ENCODE peak calls at places on chromosomes 5 and 9, in four cellular contexts. S is HEK293T, R is K562, Q is HepG2. H is an unnamed sample.

GRCh38 chr5:153530357-153531143 is 40.1 kb downstream of the GRIA1 start:
- DNase-seq in R (no peak), S (no peak), Q (no peak), H (no peak)

GRCh38 chr5:157198277-157199058 is 17.8 kb downstream of the ITK start:
- DNase-seq in R (no peak), Q (no peak), S (no peak), H (no peak)

GRCh38 chr9:35136866-35137265 is 21.2 kb upstream of the ATOSB start:
- DNase-seq in R (no peak), S (no peak), Q (no peak), H (no peak)

GRCh38 chr9:16516887-16517286 is 353.6 kb downstream of the BNC2 start:
- DNase-seq in R (no peak), Q (no peak), S (no peak), H (no peak)

GRCh38 chr5:169460123-169460522 is 123.5 kb upstream of the SPDL1 start:
- DNase-seq in S (no peak), R (no peak), Q (no peak), H (no peak)

GRCh38 chr9:137982132-137982666 is 104.6 kb downstream of the CACNA1B start:
- DNase-seq in S (no peak), R (no peak), Q (no peak), H (no peak)

GRCh38 chr5:14560091-14560595 is 21.4 kb upstream of the OTULINL start:
- DNase-seq in S (no peak), Q (no peak), R (no peak), H (no peak)

GRCh38 chr5:139863855-139864558 is 68.4 kb downstream of the PSD2 start:
- DNase-seq in S (peak), Q (peak), R (peak), H (peak)

GRCh38 chr5:137735531-137736284 is at the start of gene KLHL3:
- DNase-seq in Q (peak), S (peak), R (no peak), H (peak)

GRCh38 chr9:26148128-26148527 is 469.9 kb upstream of the TUSC1 start:
- DNase-seq in R (no peak), Q (no peak), S (no peak), H (no peak)

GRCh38 chr5:155471027-155471426 is 457.5 kb downstream of the KIF4B start:
- DNase-seq in R (no peak), Q (no peak), S (no peak), H (no peak)

GRCh38 chr9:134167530-134167931 is 3.2 kb upstream of the RNU6ATAC start:
- DNase-seq in S (no peak), Q (no peak), R (no peak), H (no peak)

GRCh38 chr5:74232281-74232680 is 408.2 kb downstream of the ENC1 start:
- DNase-seq in Q (no peak), S (no peak), R (no peak), H (no peak)

GRCh38 chr9:118482311-118482710 is 778.1 kb downstream of the TLR4 start:
- DNase-seq in S (no peak), R (no peak), Q (no peak), H (no peak)

GRCh38 chr5:141084487-141084989 is 9.9 kb upstream of the PCDHB2 start:
- DNase-seq in Q (peak), R (peak), S (peak), H (peak)

GRCh38 chr5:74094096-74094778 is 468.2 kb downstream of the ARHGEF28 start:
- DNase-seq in R (no peak), S (no peak), Q (no peak), H (no peak)

GRCh38 chr5:153551537-153552079 is 61.1 kb downstream of the GRIA1 start:
- DNase-seq in Q (no peak), S (no peak), R (no peak), H (no peak)

GRCh38 chr5:123157797-123158528 is 68.9 kb downstream of the PRDM6 start:
- DNase-seq in S (peak), R (no peak), Q (no peak), H (no peak)

GRCh38 chr5:72604111-72604792 is 97.0 kb upstream of the ZNF366 start:
- DNase-seq in R (no peak), Q (no peak), S (no peak), H (no peak)

GRCh38 chr9:131809941-131810344 is 70.1 kb upstream of the RAPGEF1 start:
- DNase-seq in R (no peak), Q (no peak), S (no peak), H (no peak)

GRCh38 chr9:34049630-34050384 is 1.1 kb upstream of the UBAP2 start:
- DNase-seq in S (no peak), R (no peak), Q (no peak), H (peak)

GRCh38 chr5:142689081-142689480 is 3.2 kb upstream of the FGF1 start:
- DNase-seq in Q (no peak), S (no peak), R (no peak), H (no peak)

GRCh38 chr9:109161471-109161870 is 5.6 kb downstream of the FRRS1L start:
- DNase-seq in Q (no peak), S (no peak), R (no peak), H (no peak)

GRCh38 chr9:22203371-22204138 is 194.4 kb upstream of the CDKN2B start:
- DNase-seq in Q (no peak), R (no peak), S (no peak), H (no peak)

GRCh38 chr5:31948006-31948405 is 226.1 kb downstream of the GOLPH3 start:
- DNase-seq in S (no peak), Q (no peak), R (no peak), H (no peak)

GRCh38 chr9:133976888-133977287 is 15.2 kb downstream of the VAV2 start:
- DNase-seq in Q (no peak), S (no peak), R (no peak), H (peak)

GRCh38 chr5:3350781-3351180 is 244.9 kb upstream of the IRX1 start:
- DNase-seq in Q (no peak), R (no peak), S (no peak), H (no peak)

GRCh38 chr9:124353166-124353768 is 62.0 kb downstream of the PSMB7 start:
- DNase-seq in S (no peak), Q (no peak), R (no peak), H (no peak)

GRCh38 chr5:115507682-115508081 is 36.9 kb downstream of the FEM1C start:
- DNase-seq in S (no peak), Q (no peak), R (no peak), H (no peak)

GRCh38 chr5:2012885-2013284 is 130.2 kb upstream of the IRX4 start:
- DNase-seq in Q (no peak), R (no peak), S (no peak), H (no peak)

GRCh38 chr5:2011481-2012411 is 129.0 kb upstream of the IRX4 start:
- DNase-seq in Q (no peak), S (no peak), R (no peak), H (no peak)

GRCh38 chr5:2008851-2009629 is 126.3 kb upstream of the IRX4 start:
- DNase-seq in S (no peak), Q (no peak), R (no peak), H (no peak)

GRCh38 chr5:2009986-2010914 is 127.5 kb upstream of the IRX4 start:
- DNase-seq in R (no peak), S (no peak), Q (no peak), H (no peak)

DNA sequence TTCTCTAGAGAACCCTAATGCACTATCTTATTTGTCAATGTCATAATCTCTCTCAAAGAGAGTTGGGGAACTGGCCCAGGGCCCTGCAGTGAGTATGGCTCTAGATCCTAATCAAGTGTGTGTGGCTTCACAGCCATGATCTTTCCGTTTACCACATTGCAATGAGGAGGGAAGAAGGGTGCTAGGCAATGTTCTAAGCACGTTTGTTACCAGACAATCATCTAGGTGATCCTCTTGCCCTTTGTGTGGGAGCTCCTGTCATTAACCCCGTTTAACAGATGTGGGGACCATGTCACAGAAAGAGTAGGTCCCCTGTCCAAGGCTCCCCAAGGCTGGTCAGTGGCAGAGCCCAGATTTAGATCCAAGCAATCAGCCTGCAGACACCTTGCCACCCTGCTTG is 128.2 kb upstream of the IRX4 start:
- DNase-seq in Q (no peak), R (no peak), S (no peak), H (no peak)
- TF ChIP-seq ELF4 in Q (no peak), R (no peak), S (no peak), H (no peak)

GRCh38 chr9:105483618-105484017 is 35.8 kb downstream of the FSD1L start:
- DNase-seq in Q (no peak), R (no peak), S (no peak), H (no peak)
- TF ChIP-seq ELF4 in Q (no peak), R (no peak), S (no peak), H (no peak)

GRCh38 chr5:151056367-151057306 is 24.2 kb downstream of the TNIP1 start:
- DNase-seq in R (no peak), S (no peak), Q (no peak), H (no peak)
- TF ChIP-seq ELF4 in R (no peak), S (no peak), Q (no peak), H (no peak)

GRCh38 chr5:147860641-147861025 is 17.9 kb upstream of the SCGB3A2 start:
- DNase-seq in Q (no peak), S (no peak), R (no peak), H (no peak)
- TF ChIP-seq ELF4 in Q (no peak), S (no peak), R (no peak), H (no peak)

GRCh38 chr9:14342746-14343145 is 28.8 kb upstream of the NFIB start:
- DNase-seq in S (no peak), R (no peak), Q (no peak), H (no peak)

GRCh38 chr9:14344846-14345585 is 31.1 kb upstream of the NFIB start:
- DNase-seq in Q (no peak), R (no peak), S (no peak), H (no peak)

GRCh38 chr9:14345586-14346237 is 31.8 kb upstream of the NFIB start:
- DNase-seq in Q (no peak), R (no peak), S (no peak), H (no peak)

GRCh38 chr9:14343236-14343947 is 29.5 kb upstream of the NFIB start:
- DNase-seq in Q (no peak), R (no peak), S (no peak), H (no peak)

DNA sequence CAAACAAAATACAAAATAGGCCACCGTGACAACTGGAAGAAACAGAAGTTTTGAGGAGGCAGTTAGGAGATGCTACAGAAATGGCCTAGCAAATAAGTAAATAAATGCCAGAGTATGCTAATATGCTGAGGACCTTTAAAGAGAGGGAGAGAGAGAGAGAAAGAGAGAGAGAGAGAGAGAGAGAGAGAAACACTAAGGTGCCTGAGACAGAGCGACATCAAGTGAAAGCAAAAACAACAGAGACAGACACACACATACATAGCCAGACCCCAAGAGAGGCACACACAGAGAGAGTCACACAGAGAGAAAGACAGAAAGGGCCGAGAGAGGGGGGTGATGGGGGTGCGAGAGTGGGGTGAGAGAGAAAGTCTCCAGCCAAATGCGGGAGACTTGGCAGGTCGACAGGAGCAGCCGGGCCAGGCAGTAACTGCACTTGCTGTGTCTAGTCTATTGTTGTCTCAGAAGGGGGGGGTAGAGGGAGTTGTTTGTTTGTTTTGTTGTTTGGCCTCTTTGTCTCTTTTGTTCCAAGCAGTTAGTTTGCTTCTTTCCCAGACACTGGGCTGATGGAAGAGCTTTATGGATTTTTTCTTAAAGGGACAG is 30.1 kb upstream of the NFIB start:
- DNase-seq in Q (no peak), R (no peak), S (no peak), H (no peak)
- TF ChIP-seq ELF4 in Q (no peak), R (no peak), S (no peak), H (no peak)

DNA sequence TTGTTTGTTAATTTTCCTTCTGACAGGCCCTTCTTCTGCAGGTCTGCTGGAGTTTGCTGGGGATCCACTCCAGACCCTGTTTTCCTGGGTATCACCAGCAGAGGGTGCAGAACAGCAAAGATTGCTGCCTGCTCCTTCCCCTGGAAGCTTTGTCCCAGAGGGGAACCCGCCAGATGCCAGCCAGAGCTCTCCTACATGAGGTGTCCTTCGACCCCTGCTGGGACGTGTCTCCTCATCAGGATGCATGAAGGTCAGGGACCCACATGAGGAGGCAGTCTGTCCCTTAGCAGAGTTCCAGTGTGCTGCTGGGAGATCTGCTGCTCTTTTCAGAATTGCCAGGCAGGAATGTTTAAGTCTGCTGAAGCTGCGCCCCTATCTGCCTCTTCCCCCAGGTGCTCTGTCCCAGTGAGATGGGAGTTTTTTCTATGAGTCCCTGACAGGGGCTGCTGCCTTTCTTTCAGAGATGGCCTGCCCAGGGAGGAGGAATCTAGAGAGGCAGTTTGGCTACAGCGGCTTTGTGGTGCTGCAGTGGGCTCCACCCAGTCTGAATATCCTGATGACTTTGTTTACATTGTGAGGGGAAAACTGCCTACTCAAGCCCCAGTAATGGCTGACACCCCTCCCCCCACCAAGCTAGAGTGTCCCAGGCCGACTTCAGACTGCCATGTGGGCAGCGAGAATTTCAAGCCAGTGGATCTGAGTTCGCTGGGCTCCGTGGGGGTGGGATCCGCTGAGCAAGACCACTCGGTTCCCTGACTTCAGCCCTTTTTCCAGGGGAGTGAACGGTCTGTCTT is 772.0 kb upstream of the FAM174A start:
- DNase-seq in R (no peak), S (no peak), Q (no peak), H (peak)
- TF ChIP-seq ELF4 in R (no peak), S (no peak), Q (no peak), H (no peak)

GRCh38 chr9:136023401-136024225 is 62.4 kb upstream of the UBAC1 start:
- DNase-seq in S (no peak), R (no peak), Q (no peak), H (peak)
- TF ChIP-seq ELF4 in S (no peak), R (no peak), Q (no peak), H (no peak)

H was measured in WTC11.